ENCODE peak calls at places on chromosomes 7 and 10, in seven cellular contexts. S is astrocyte, E is heart left ventricle, W is neural progenitor cell, F is cardiac muscle cell, R is AG10803, A is OCI-LY7. N is an unnamed sample.

GRCh38 chr7:6501586-6502564 is 49.4 kb downstream of the GRID2IP start:
- DNase-seq in S (no peak), A (no peak), E (no peak), R (no peak), W (no peak), F (no peak), N (no peak)

GRCh38 chr7:151777511-151777880 is 99.4 kb downstream of the PRKAG2 start:
- DNase-seq in E (no peak), W (no peak), S (no peak), R (no peak), A (no peak), F (no peak), N (no peak)

GRCh38 chr10:84360634-84361365 is 32.4 kb downstream of the CCSER2 start:
- DNase-seq in E (no peak), W (no peak), R (peak), A (no peak), S (peak), F (peak), N (no peak)

GRCh38 chr7:24945899-24946298 is 34.1 kb downstream of the OSBPL3 start:
- DNase-seq in W (no peak), S (no peak), E (no peak), R (no peak), F (no peak), A (peak), N (no peak)

GRCh38 chr7:7718461-7718860 is at the start of gene RPA3:
- DNase-seq in R (no peak), S (no peak), A (no peak), W (no peak), F (no peak), E (no peak), N (no peak)

GRCh38 chr10:101235766-101236165 is 6.5 kb upstream of the LBX1 start:
- DNase-seq in A (no peak), W (peak), S (no peak), R (no peak), E (no peak), F (no peak), N (no peak)

GRCh38 chr7:101817031-101817929 is at the start of gene CUX1:
- DNase-seq in F (no peak), E (peak), A (peak), W (peak), R (no peak), S (no peak), N (no peak)

GRCh38 chr7:77416621-77417371 is 647 bp upstream of the GSAP start:
- DNase-seq in S (no peak), R (no peak), F (no peak), W (no peak), A (no peak), E (no peak), N (no peak)

GRCh38 chr7:135170223-135170997 is at the start of gene CYREN:
- DNase-seq in R (peak), E (peak), F (peak), W (peak), S (peak), A (peak), N (peak)

GRCh38 chr7:80791509-80791929 is 127.3 kb downstream of the SEMA3C start:
- DNase-seq in E (no peak), W (no peak), R (peak), A (no peak), S (no peak), F (no peak), N (no peak)

GRCh38 chr10:77837248-77837924 is 89.2 kb downstream of the DLG5 start:
- DNase-seq in F (no peak), E (no peak), S (peak), A (peak), R (peak), W (peak), N (peak)

GRCh38 chr10:46053534-46054434 is 7.7 kb upstream of the MSMB start:
- DNase-seq in A (no peak), W (no peak), E (no peak), F (no peak), R (no peak), S (no peak), N (no peak)
- H3K4me3 ChIP-seq in A (no peak), W (no peak), E (no peak), F (no peak), R (no peak), S (no peak), N (no peak)

GRCh38 chr7:148732862-148733261 is 34.2 kb downstream of the CUL1 start:
- DNase-seq in R (no peak), S (no peak), F (no peak), E (no peak), W (no peak), A (no peak), N (no peak)

GRCh38 chr7:148733496-148733895 is 34.8 kb downstream of the CUL1 start:
- DNase-seq in E (no peak), W (no peak), S (no peak), R (no peak), F (no peak), A (no peak), N (no peak)

GRCh38 chr7:148727501-148728278 is 29.0 kb downstream of the CUL1 start:
- DNase-seq in A (peak), E (no peak), R (no peak), S (no peak), W (no peak), F (no peak), N (no peak)

GRCh38 chr7:148726385-148726784 is 27.7 kb downstream of the CUL1 start:
- DNase-seq in S (no peak), F (no peak), E (no peak), W (no peak), A (no peak), R (no peak), N (no peak)

DNA sequence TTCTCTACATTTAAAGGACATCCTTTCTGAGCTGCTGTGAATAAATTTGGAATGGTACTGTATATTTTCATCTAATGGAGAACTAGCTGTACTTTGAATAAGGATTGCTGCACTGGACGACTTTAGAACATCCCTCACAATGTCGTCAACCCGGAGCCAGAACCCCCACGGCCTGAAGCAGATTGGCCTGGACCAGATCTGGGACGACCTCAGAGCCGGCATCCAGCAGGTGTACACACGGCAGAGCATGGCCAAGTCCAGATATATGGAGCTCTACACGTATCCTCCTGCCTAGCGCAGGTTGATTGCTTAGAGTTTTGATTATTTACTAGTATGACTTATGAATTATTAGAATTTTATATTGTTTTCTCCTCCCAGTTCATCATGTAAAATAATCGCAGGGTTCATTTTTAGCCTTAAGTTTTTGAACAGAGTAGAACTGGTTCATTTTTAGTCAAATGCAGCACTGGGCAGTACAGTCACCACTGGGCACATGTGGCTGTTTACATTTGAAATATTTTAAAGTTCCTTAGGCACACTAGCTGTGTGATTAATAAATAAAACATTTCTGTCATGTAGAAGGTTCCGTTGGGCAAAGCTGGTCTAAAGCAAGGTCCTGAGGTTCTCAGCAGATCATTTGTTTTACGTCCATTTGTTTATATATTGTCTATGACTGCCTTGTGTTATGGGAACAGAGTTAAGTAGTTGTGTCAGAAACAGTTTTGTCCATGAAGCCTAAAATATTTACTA is 31.5 kb downstream of the CUL1 start:
- DNase-seq in W (no peak), A (no peak), F (no peak), R (peak), S (peak), E (no peak), N (no peak)
- H3K4me3 ChIP-seq in W (no peak), A (no peak), F (no peak), R (no peak), S (no peak), E (no peak), N (no peak)

GRCh38 chr10:129965418-129965793 is 1.3 kb upstream of the EBF3 start:
- DNase-seq in W (no peak), E (no peak), R (no peak), S (no peak), A (no peak), F (no peak), N (no peak)

GRCh38 chr10:129964611-129965417 is 740 bp upstream of the EBF3 start:
- DNase-seq in S (no peak), A (no peak), E (no peak), W (peak), F (no peak), R (no peak), N (no peak)

GRCh38 chr10:129966831-129967578 is 2.9 kb upstream of the EBF3 start:
- DNase-seq in W (peak), S (no peak), F (no peak), A (no peak), R (no peak), E (no peak), N (no peak)

GRCh38 chr10:129966370-129966769 is 2.3 kb upstream of the EBF3 start:
- DNase-seq in A (no peak), W (no peak), R (no peak), F (no peak), E (no peak), S (no peak), N (no peak)

GRCh38 chr10:129965940-129966339 is 1.9 kb upstream of the EBF3 start:
- DNase-seq in A (no peak), F (no peak), S (no peak), R (no peak), W (peak), E (no peak), N (no peak)
- H3K4me3 ChIP-seq in A (no peak), F (no peak), S (no peak), R (no peak), W (no peak), E (no peak), N (peak)

GRCh38 chr10:125227546-125227945 is 67.2 kb upstream of the CTBP2 start:
- DNase-seq in S (no peak), W (no peak), R (no peak), F (no peak), E (no peak), A (no peak), N (no peak)
- H3K4me3 ChIP-seq in S (no peak), W (no peak), R (no peak), F (no peak), E (no peak), A (no peak), N (no peak)

DNA sequence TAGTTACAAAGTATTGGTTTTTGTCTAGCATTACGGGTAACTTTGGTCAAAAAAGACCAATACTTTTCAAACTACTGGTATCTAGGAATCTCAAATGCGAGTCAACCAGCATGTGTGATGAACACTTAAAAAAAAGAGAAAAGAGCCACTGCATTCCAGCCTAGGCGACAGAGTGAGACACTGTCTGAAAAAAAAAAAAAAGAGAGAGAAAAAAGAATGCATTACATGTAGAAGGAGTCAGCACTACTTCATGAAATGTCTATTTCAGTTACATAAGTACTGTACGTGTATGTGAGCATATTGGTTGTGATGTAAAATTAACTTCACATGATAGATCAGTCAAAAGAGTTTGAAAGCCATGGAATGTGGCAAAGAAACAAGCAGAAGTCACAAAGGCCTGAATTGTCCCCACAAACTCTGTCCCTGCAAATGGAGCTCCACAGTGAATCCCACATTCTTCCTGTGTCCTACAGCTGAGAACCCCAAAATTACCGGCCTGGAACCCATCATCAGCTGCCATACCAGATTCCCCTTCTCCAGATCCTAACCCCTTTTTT is 1.6 kb downstream of the DENND11 start:
- DNase-seq in A (no peak), E (no peak), R (no peak), S (no peak), W (no peak), F (no peak), N (no peak)
- H3K4me3 ChIP-seq in A (no peak), E (peak), R (peak), S (no peak), W (peak), F (peak), N (no peak)

GRCh38 chr10:34742456-34742855 is 72.6 kb downstream of the PARD3 start:
- DNase-seq in F (no peak), R (no peak), W (no peak), E (no peak), S (peak), A (no peak), N (no peak)

GRCh38 chr10:34736976-34737771 is 77.9 kb downstream of the PARD3 start:
- DNase-seq in E (no peak), F (no peak), W (peak), R (no peak), S (no peak), A (no peak), N (no peak)

GRCh38 chr10:34737772-34738169 is 77.3 kb downstream of the PARD3 start:
- DNase-seq in S (no peak), R (no peak), F (no peak), A (no peak), E (no peak), W (no peak), N (no peak)

GRCh38 chr10:34740321-34740720 is 74.8 kb downstream of the PARD3 start:
- DNase-seq in S (no peak), F (no peak), R (no peak), W (no peak), A (no peak), E (no peak), N (no peak)

DNA sequence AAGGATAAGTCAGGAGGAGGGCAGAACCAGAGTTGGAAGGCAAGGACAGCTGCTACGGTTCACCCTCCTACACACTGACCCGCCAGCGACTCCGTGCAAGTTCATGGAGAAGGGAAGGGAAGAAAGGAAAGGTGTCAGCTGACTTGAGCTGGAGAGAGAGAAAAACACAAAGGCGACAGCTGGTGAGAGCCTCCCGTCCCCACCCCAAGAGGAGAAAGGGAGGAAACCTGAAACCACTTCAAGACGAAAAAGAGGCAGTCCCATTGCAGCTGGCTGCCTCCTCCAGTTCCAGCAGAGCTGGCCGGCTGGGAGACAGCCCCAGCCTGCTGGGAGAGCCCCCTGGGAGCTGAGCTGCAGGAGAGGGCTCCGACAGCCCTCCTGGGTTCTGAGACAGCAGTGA is 75.2 kb downstream of the PARD3 start:
- DNase-seq in F (peak), R (peak), W (peak), A (no peak), E (peak), S (peak), N (peak)
- H3K4me3 ChIP-seq in F (peak), R (peak), W (peak), A (no peak), E (peak), S (peak), N (peak)

GRCh38 chr7:120856198-120856597 is 1.7 kb downstream of the TSPAN12 start:
- DNase-seq in R (no peak), A (no peak), W (no peak), F (no peak), E (no peak), S (no peak), N (no peak)
- H3K4me3 ChIP-seq in R (no peak), A (no peak), W (peak), F (peak), E (peak), S (peak), N (peak)

GRCh38 chr7:156606618-156607331 is 33.8 kb upstream of the RNF32 start:
- DNase-seq in F (no peak), A (no peak), S (no peak), W (no peak), E (no peak), R (no peak), N (no peak)
- H3K4me3 ChIP-seq in F (no peak), A (no peak), S (no peak), W (no peak), E (no peak), R (no peak), N (no peak)

GRCh38 chr10:61942997-61943457 is 41.5 kb downstream of the ARID5B start:
- DNase-seq in W (no peak), R (peak), A (no peak), E (no peak), S (peak), F (peak), N (peak)

GRCh38 chr10:61939575-61940301 is 38.2 kb downstream of the ARID5B start:
- DNase-seq in A (no peak), F (peak), E (no peak), S (peak), R (peak), W (no peak), N (peak)

GRCh38 chr10:61943699-61944444 is 42.4 kb downstream of the ARID5B start:
- DNase-seq in R (peak), W (no peak), A (peak), S (peak), F (peak), E (no peak), N (peak)

GRCh38 chr10:61941202-61941651 is 39.7 kb downstream of the ARID5B start:
- DNase-seq in S (no peak), R (no peak), A (peak), W (no peak), F (no peak), E (no peak), N (no peak)

DNA sequence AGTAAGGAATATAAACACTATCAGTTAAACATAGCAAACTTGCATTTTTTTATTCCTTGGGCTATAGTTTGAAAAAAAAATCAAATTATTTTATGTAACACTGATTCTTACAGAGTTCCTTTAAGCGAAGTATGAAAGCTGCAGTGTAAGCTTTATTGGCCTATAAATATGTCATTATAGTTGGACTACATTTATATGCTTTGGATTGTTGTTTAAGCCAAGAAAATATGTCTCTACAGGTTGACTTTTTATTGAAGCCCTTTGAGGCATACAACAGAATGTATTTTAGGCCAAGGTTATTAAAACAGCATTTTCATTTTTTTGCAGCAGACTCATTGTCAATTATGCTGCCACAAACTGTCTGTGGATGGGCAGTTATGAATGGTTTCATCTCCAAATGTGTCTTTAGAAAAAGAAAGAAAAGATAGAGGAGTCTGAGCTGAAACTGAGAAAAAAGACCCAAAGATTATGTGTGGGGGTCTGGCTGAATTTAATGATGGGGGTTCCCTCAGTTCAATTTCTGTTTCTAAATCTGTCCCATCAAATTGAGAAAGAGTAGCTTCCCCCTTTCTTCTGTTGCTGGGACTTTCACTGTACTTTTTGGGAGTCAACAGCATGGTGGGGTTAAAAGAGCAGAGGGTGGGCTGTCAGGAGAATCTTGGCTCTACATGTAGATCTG is 43.1 kb downstream of the ARID5B start:
- DNase-seq in E (no peak), A (no peak), R (no peak), S (no peak), F (no peak), W (no peak), N (no peak)
- H3K4me3 ChIP-seq in E (no peak), A (no peak), R (no peak), S (no peak), F (no peak), W (no peak), N (no peak)

N was measured in skeletal muscle cell.